ENCODE peak calls at places on chromosome 20, in five cellular contexts. C is GM20000; B is activated gamma-delta T cell treated with Interleukin-2 at 50 U/mL for 16 hours; W is fibroblast of mammary gland; L is stimulated activated CD8-positive, alpha-beta memory T cell treated with anti-CD3 and anti-CD28 coated beads, Interleukin-12 subunit alpha, Interleukin-12 subunit beta, amount 100 ng/mL, for 4 hours. A is an unnamed sample.

GRCh38 chr20:38211200-38212097 is 46.4 kb upstream of the TGM2 start:
- DNase-seq in C (no peak), L (no peak), B (no peak), W (no peak), A (no peak)

GRCh38 chr20:33914871-33915270 is 78.8 kb upstream of the RALY start:
- DNase-seq in L (no peak), C (no peak), W (peak; percentile 56), B (peak; percentile 27), A (peak; percentile 77)

GRCh38 chr20:51966296-51966971 is 164.1 kb upstream of the SALL4 start:
- DNase-seq in L (no peak), C (peak; percentile 36), B (no peak), W (peak; percentile 78), A (peak; percentile 70)

GRCh38 chr20:13113731-13114130 is 105.0 kb downstream of the SPTLC3 start:
- DNase-seq in L (no peak), W (no peak), C (no peak), B (no peak), A (no peak)

GRCh38 chr20:25397827-25398226 is 7.2 kb upstream of the ABHD12 start:
- DNase-seq in W (no peak), B (no peak), C (no peak), L (no peak), A (peak; percentile 36)

GRCh38 chr20:634526-634925 is 18.5 kb downstream of the SRXN1 start:
- DNase-seq in L (no peak), C (no peak), B (no peak), W (no peak), A (no peak)

GRCh38 chr20:47272893-47273590 is 83.5 kb downstream of the ZMYND8 start:
- DNase-seq in B (peak; percentile 52), C (peak; percentile 53), L (no peak), W (peak; percentile 79), A (peak; percentile 78)

GRCh38 chr20:21571841-21572690 is 58.2 kb upstream of the NKX2-2 start:
- DNase-seq in W (peak; percentile 3), C (peak; percentile 37), B (no peak), L (no peak), A (peak; percentile 18)

GRCh38 chr20:62411479-62412193 is 4.6 kb upstream of the CABLES2 start:
- DNase-seq in L (no peak), W (no peak), B (no peak), C (no peak), A (no peak)

GRCh38 chr20:3777726-3778629 is 3.3 kb downstream of the SPEF1 start:
- DNase-seq in B (peak; percentile 44), W (peak; percentile 41), C (peak; percentile 69), L (peak; percentile 37), A (peak; percentile 26)

GRCh38 chr20:47315339-47315662 is 41.2 kb downstream of the ZMYND8 start:
- DNase-seq in L (no peak), B (no peak), W (peak; percentile 87), C (no peak), A (peak; percentile 60)

GRCh38 chr20:17967595-17968365 is 814 bp downstream of the SNX5 start:
- DNase-seq in L (no peak), W (peak; percentile 57), B (no peak), C (no peak), A (no peak)

GRCh38 chr20:47936612-47937011 is 151.3 kb upstream of the SULF2 start:
- DNase-seq in C (no peak), L (no peak), W (no peak), B (no peak), A (no peak)

GRCh38 chr20:54061106-54061881 is 9.1 kb downstream of the BCAS1 start:
- DNase-seq in C (no peak), B (no peak), W (peak; percentile 74), L (no peak), A (peak; percentile 75)

GRCh38 chr20:54208492-54209044 is 681 bp downstream of the PFDN4 start:
- DNase-seq in W (peak; percentile 68), C (no peak), L (no peak), B (no peak), A (peak; percentile 46)

GRCh38 chr20:1368448-1369199 is 24.2 kb downstream of the FKBP1A start:
- DNase-seq in C (no peak), B (no peak), W (peak; percentile 52), L (no peak), A (no peak)

GRCh38 chr20:61297981-61298380 is 45.9 kb downstream of the CDH4 start:
- DNase-seq in W (peak; percentile 87), C (no peak), B (no peak), L (no peak), A (peak; percentile 8)

GRCh38 chr20:22791877-22792525 is 207.6 kb upstream of the FOXA2 start:
- DNase-seq in B (no peak), C (no peak), W (no peak), L (no peak), A (peak; percentile 93)

GRCh38 chr20:33992145-33992922 is 1.4 kb upstream of the RALY start:
- DNase-seq in C (no peak), B (no peak), L (no peak), W (peak; percentile 41), A (peak; percentile 71)

A was measured in bronchial epithelial cell.